ENCODE peak calls at places on chromosomes 3 and 15, in nine cellular contexts. T is iPS-NIHi11; H is GM12865; W is thoracic aorta; G is stimulated activated CD8-positive, alpha-beta memory T cell treated with anti-CD3 and anti-CD28 coated beads, Interleukin-15, amount 100 ng/mL, for 1 hour; A is NCI-H446 treated with DMSO at 0.1 percent for 48 hours; U is RKO; L is neural crest cell; Y is HuH-7.5. K is an unnamed sample.

GRCh38 chr3:114502204-114502603 is 208.4 kb downstream of the TIGIT start:
- DNase-seq in T (no peak), H (peak; percentile 6), W (no peak), G (no peak), A (no peak), U (no peak), L (no peak), Y (no peak), K (no peak)

GRCh38 chr15:59283717-59284336 is 77.2 kb downstream of the LDHAL6B start:
- DNase-seq in T (peak; percentile 27), H (no peak), W (no peak), G (no peak), A (no peak), U (no peak), L (no peak), Y (peak; percentile 29), K (no peak)

GRCh38 chr3:66068255-66068654 is 29.5 kb upstream of the MAGI1 start:
- DNase-seq in T (no peak), H (no peak), W (no peak), G (no peak), A (no peak), U (no peak), L (no peak), Y (no peak), K (no peak)

GRCh38 chr3:123678108-123678511 is 93.3 kb upstream of the HACD2 start:
- DNase-seq in T (no peak), H (no peak), W (no peak), G (no peak), A (no peak), U (no peak), L (no peak), Y (no peak), K (no peak)

GRCh38 chr15:59657635-59658125 is 365 bp upstream of the GTF2A2 start:
- DNase-seq in T (no peak), H (no peak), W (no peak), G (no peak), A (no peak), U (no peak), L (no peak), Y (no peak), K (no peak)

GRCh38 chr3:143699351-143699750 is 148.9 kb downstream of the SLC9A9 start:
- DNase-seq in T (no peak), H (no peak), W (no peak), G (no peak), A (no peak), U (no peak), L (no peak), Y (no peak), K (no peak)

GRCh38 chr15:51377038-51377761 is 35.7 kb downstream of the GLDN start:
- DNase-seq in T (no peak), H (no peak), W (no peak), G (no peak), A (no peak), U (peak; percentile 4), L (no peak), Y (no peak), K (no peak)

GRCh38 chr3:111739241-111739952 is 119.7 kb upstream of the PHLDB2 start:
- DNase-seq in T (no peak), H (no peak), W (no peak), G (no peak), A (no peak), U (peak; percentile 38), L (no peak), Y (no peak), K (no peak)

GRCh38 chr3:118501152-118501551 is 533.5 kb downstream of the IGSF11 start:
- DNase-seq in T (peak; percentile 61), H (peak; percentile 9), W (no peak), G (no peak), A (no peak), U (peak; percentile 41), L (peak; percentile 16), Y (no peak), K (no peak)

GRCh38 chr3:177050466-177051237 is 146.6 kb downstream of the TBL1XR1 start:
- DNase-seq in T (no peak), H (peak; percentile 50), W (no peak), G (no peak), A (peak; percentile 56), U (peak; percentile 58), L (no peak), Y (peak; percentile 2), K (no peak)

GRCh38 chr3:112302061-112302830 is 8.2 kb upstream of the SLC9C1 start:
- DNase-seq in T (no peak), H (no peak), W (no peak), G (no peak), A (no peak), U (no peak), L (peak; percentile 26), Y (no peak), K (no peak)

GRCh38 chr3:42708611-42709151 is 6.1 kb upstream of the HHATL start:
- DNase-seq in T (no peak), H (no peak), W (no peak), G (no peak), A (no peak), U (no peak), L (no peak), Y (no peak), K (no peak)

GRCh38 chr15:39579487-39580116 is 1.3 kb upstream of the THBS1 start:
- DNase-seq in T (peak; percentile 79), H (peak; percentile 80), W (no peak), G (no peak), A (no peak), U (peak; percentile 53), L (peak; percentile 21), Y (peak; percentile 41), K (no peak)

GRCh38 chr15:52124270-52124878 is 11.8 kb upstream of the BCL2L10 start:
- DNase-seq in T (no peak), H (peak; percentile 56), W (no peak), G (no peak), A (no peak), U (peak; percentile 75), L (no peak), Y (no peak), K (no peak)

K was measured in GM13977.